ENCODE peak calls at places on chromosome 17, in six cellular contexts. G, U, K, N, M and A are unnamed samples.

GRCh38 chr17:58219789-58220183 is 731 bp upstream of the MKS1 start:
- DNase-seq in U (no peak), K (no peak), N (no peak), M (no peak), G (no peak), A (no peak)

GRCh38 chr17:42675984-42676423 is 790 bp downstream of the PLEKHH3 start:
- DNase-seq in M (peak; percentile 73), N (peak; percentile 52), K (peak; percentile 45), U (peak; percentile 48), G (no peak), A (peak; percentile 43)

GRCh38 chr17:20896153-20896649 is 146.6 kb downstream of the USP22 start:
- DNase-seq in U (peak; percentile 14), G (no peak), K (no peak), M (no peak), N (no peak), A (no peak)

GRCh38 chr17:42809250-42809649 is 10.6 kb downstream of the CNTD1 start:
- DNase-seq in K (no peak), N (peak; percentile 82), U (no peak), G (no peak), M (peak; percentile 69), A (no peak)

GRCh38 chr17:38352245-38353083 is 820 bp downstream of the SOCS7 start:
- DNase-seq in K (peak; percentile 14), N (peak; percentile 34), U (peak; percentile 69), G (no peak), M (peak; percentile 61), A (peak; percentile 45)

GRCh38 chr17:9880582-9880999 is 24.5 kb downstream of the RCVRN start:
- DNase-seq in N (peak; percentile 68), K (no peak), U (no peak), G (no peak), M (no peak), A (no peak)

GRCh38 chr17:60387666-60388065 is 4.3 kb downstream of the USP32 start:
- DNase-seq in U (no peak), G (no peak), M (no peak), N (no peak), K (no peak), A (no peak)

GRCh38 chr17:37255434-37255833 is 120.4 kb upstream of the C17orf78 start:
- DNase-seq in M (no peak), N (no peak), U (no peak), K (no peak), G (no peak), A (no peak)

GRCh38 chr17:44310612-44311376 is 2.4 kb downstream of the RUNDC3A start:
- DNase-seq in U (no peak), N (no peak), K (no peak), M (no peak), G (no peak), A (no peak)

GRCh38 chr17:61294777-61295176 is 104.9 kb upstream of the TBX2 start:
- DNase-seq in G (no peak), M (no peak), N (peak; percentile 70), U (no peak), K (no peak), A (no peak)

GRCh38 chr17:17819561-17819995 is 17.2 kb downstream of the SREBF1 start:
- DNase-seq in M (peak; percentile 97), G (peak; percentile 43), K (no peak), N (peak; percentile 93), U (peak; percentile 38), A (no peak)

GRCh38 chr17:71338396-71338795 is 782.4 kb upstream of the SOX9 start:
- DNase-seq in N (peak; percentile 74), G (no peak), M (no peak), K (no peak), U (no peak), A (no peak)

GRCh38 chr17:17840751-17841591 is 4.2 kb upstream of the SREBF1 start:
- DNase-seq in U (peak; percentile 30), M (peak; percentile 77), K (no peak), G (no peak), N (peak; percentile 53), A (peak; percentile 25)

GRCh38 chr17:57445772-57446472 is 189.6 kb downstream of the MSI2 start:
- DNase-seq in M (no peak), U (no peak), G (no peak), K (no peak), N (no peak), A (no peak)

GRCh38 chr17:2400474-2400866 is 390 bp downstream of the MNT start:
- DNase-seq in N (peak; percentile 64), U (peak; percentile 83), M (no peak), G (peak; percentile 38), K (peak; percentile 46), A (peak; percentile 68)

GRCh38 chr17:82382933-82383255 is 11.3 kb downstream of the UTS2R start:
- DNase-seq in N (no peak), M (no peak), U (no peak), G (no peak), K (no peak), A (no peak)

GRCh38 chr17:82933006-82933310 is 93.1 kb upstream of the ZNF750 start:
- DNase-seq in U (no peak), G (no peak), N (no peak), K (no peak), M (no peak), A (no peak)

GRCh38 chr17:2050246-2050866 is 4.5 kb upstream of the HIC1 start:
- DNase-seq in G (peak; percentile 70), M (peak; percentile 86), K (peak; percentile 67), U (peak; percentile 74), N (peak; percentile 83), A (peak; percentile 62)

GRCh38 chr17:19372866-19373505 is 5.3 kb upstream of the MAPK7 start:
- DNase-seq in M (peak; percentile 51), N (no peak), U (peak; percentile 31), G (no peak), K (no peak), A (no peak)

GRCh38 chr17:42680331-42680808 is 1.3 kb downstream of the CCR10 start:
- DNase-seq in G (no peak), U (no peak), N (peak; percentile 38), M (peak; percentile 90), K (no peak), A (no peak)

GRCh38 chr17:16215002-16215272 is 397 bp downstream of the NCOR1 start:
- DNase-seq in U (peak; percentile 69), M (peak; percentile 65), G (no peak), N (peak; percentile 44), K (peak; percentile 43), A (peak; percentile 63)

GRCh38 chr17:51354908-51355307 is 94.6 kb downstream of the UTP18 start:
- DNase-seq in N (no peak), U (no peak), M (no peak), G (no peak), K (no peak), A (no peak)

GRCh38 chr17:62870581-62870964 is 62.5 kb upstream of the MARCHF10 start:
- DNase-seq in M (no peak), K (no peak), G (no peak), N (no peak), U (peak; percentile 44), A (no peak)

GRCh38 chr17:79648181-79648831 is 37.5 kb upstream of the RBFOX3 start:
- DNase-seq in K (peak; percentile 3), N (no peak), U (no peak), M (peak; percentile 35), G (no peak), A (no peak)

GRCh38 chr17:81481011-81481799 is 31.4 kb downstream of the ACTG1 start:
- DNase-seq in G (peak; percentile 36), K (no peak), U (peak; percentile 77), N (peak; percentile 67), M (peak; percentile 77), A (peak; percentile 66)

GRCh38 chr17:73991260-73991659 is 212.2 kb upstream of the RPL38 start:
- DNase-seq in N (no peak), M (no peak), G (no peak), U (no peak), K (no peak), A (no peak)

GRCh38 chr17:81101614-81102306 is 63.5 kb upstream of the PVALEF start:
- DNase-seq in U (peak; percentile 84), K (peak; percentile 98), M (peak; percentile 90), G (peak; percentile 78), N (peak; percentile 73), A (peak; percentile 97)

GRCh38 chr17:76408037-76408849 is 23.8 kb downstream of the SPHK1 start:
- DNase-seq in G (peak; percentile 32), K (peak; percentile 67), U (peak; percentile 85), M (peak; percentile 89), N (peak; percentile 52), A (peak; percentile 76)

GRCh38 chr17:6525111-6525510 is 31.2 kb downstream of the PITPNM3 start:
- DNase-seq in U (no peak), G (no peak), K (no peak), N (no peak), M (no peak), A (no peak)

GRCh38 chr17:43695968-43696865 is 34.5 kb upstream of the MEOX1 start:
- DNase-seq in N (no peak), M (peak; percentile 78), U (no peak), G (no peak), K (no peak), A (no peak)